ENCODE peak calls at places on chromosomes 11 and 22, in four cellular contexts. One of them, this sample, is unnamed.

GRCh38 chr11:73551697-73552096 is 46.2 kb downstream of the FAM168A start:
- DNase-seq in endodermal cell: no peak
- DNase-seq in transverse colon: no peak
- DNase-seq in astrocyte of the spinal cord: no peak
- DNase-seq in this sample: no peak

GRCh38 chr11:128895505-128895904 is 4.3 kb downstream of the KCNJ5 start:
- DNase-seq in endodermal cell: no peak
- DNase-seq in transverse colon: no peak
- DNase-seq in astrocyte of the spinal cord: no peak
- DNase-seq in this sample: no peak

GRCh38 chr11:78255919-78256318 is 67.2 kb downstream of the USP35 start:
- DNase-seq in endodermal cell: no peak
- DNase-seq in transverse colon: no peak
- DNase-seq in astrocyte of the spinal cord: no peak
- DNase-seq in this sample: no peak

GRCh38 chr11:8693010-8693551 is 10.5 kb downstream of the RPL27A start:
- DNase-seq in endodermal cell: no peak
- DNase-seq in transverse colon: no peak
- DNase-seq in astrocyte of the spinal cord: no peak
- DNase-seq in this sample: no peak

GRCh38 chr11:83720675-83721074 is 434.5 kb upstream of the CCDC90B start:
- DNase-seq in endodermal cell: peak; percentile 73
- DNase-seq in transverse colon: no peak
- DNase-seq in astrocyte of the spinal cord: no peak
- DNase-seq in this sample: no peak

GRCh38 chr11:128448487-128448886 is 138.9 kb downstream of the ETS1 start:
- DNase-seq in endodermal cell: peak; percentile 77
- DNase-seq in transverse colon: peak; percentile 83
- DNase-seq in astrocyte of the spinal cord: peak; percentile 88
- DNase-seq in this sample: peak; percentile 44

GRCh38 chr22:50107529-50107928 is 17.7 kb downstream of the MOV10L1 start:
- DNase-seq in endodermal cell: no peak
- DNase-seq in transverse colon: no peak
- DNase-seq in astrocyte of the spinal cord: no peak
- DNase-seq in this sample: no peak

GRCh38 chr11:70542811-70543210 is 144.5 kb downstream of the CTTN start:
- DNase-seq in endodermal cell: no peak
- DNase-seq in transverse colon: no peak
- DNase-seq in astrocyte of the spinal cord: no peak
- DNase-seq in this sample: no peak

GRCh38 chr11:132349806-132350733 is 979.7 kb downstream of the NTM start:
- DNase-seq in endodermal cell: no peak
- DNase-seq in transverse colon: no peak
- DNase-seq in astrocyte of the spinal cord: peak; percentile 6
- DNase-seq in this sample: no peak

GRCh38 chr11:23313001-23313400 is 452.7 kb upstream of the CCDC179 start:
- DNase-seq in endodermal cell: no peak
- DNase-seq in transverse colon: no peak
- DNase-seq in astrocyte of the spinal cord: peak; percentile 70
- DNase-seq in this sample: no peak

GRCh38 chr22:32020117-32020516 is 22.9 kb upstream of the SLC5A1 start:
- DNase-seq in endodermal cell: no peak
- DNase-seq in transverse colon: no peak
- DNase-seq in astrocyte of the spinal cord: peak; percentile 82
- DNase-seq in this sample: peak; percentile 74

GRCh38 chr22:43493297-43493696 is 81.5 kb downstream of the MPPED1 start:
- DNase-seq in endodermal cell: no peak
- DNase-seq in transverse colon: no peak
- DNase-seq in astrocyte of the spinal cord: no peak
- DNase-seq in this sample: no peak

GRCh38 chr11:46347637-46348311 is 511 bp downstream of the DGKZ start:
- DNase-seq in endodermal cell: peak; percentile 60
- DNase-seq in transverse colon: peak; percentile 34
- DNase-seq in astrocyte of the spinal cord: no peak
- DNase-seq in this sample: no peak

GRCh38 chr11:61460986-61461385 is 31.1 kb downstream of the SDHAF2 start:
- DNase-seq in endodermal cell: no peak
- DNase-seq in transverse colon: no peak
- DNase-seq in astrocyte of the spinal cord: no peak
- DNase-seq in this sample: no peak

GRCh38 chr22:22800716-22801115 is 86.9 kb upstream of the IGLL5 start:
- DNase-seq in endodermal cell: no peak
- DNase-seq in transverse colon: no peak
- DNase-seq in astrocyte of the spinal cord: no peak
- DNase-seq in this sample: no peak

GRCh38 chr11:134499990-134500389 is 87.9 kb upstream of the B3GAT1 start:
- DNase-seq in endodermal cell: peak; percentile 26
- DNase-seq in transverse colon: no peak
- DNase-seq in astrocyte of the spinal cord: no peak
- DNase-seq in this sample: no peak

DNA sequence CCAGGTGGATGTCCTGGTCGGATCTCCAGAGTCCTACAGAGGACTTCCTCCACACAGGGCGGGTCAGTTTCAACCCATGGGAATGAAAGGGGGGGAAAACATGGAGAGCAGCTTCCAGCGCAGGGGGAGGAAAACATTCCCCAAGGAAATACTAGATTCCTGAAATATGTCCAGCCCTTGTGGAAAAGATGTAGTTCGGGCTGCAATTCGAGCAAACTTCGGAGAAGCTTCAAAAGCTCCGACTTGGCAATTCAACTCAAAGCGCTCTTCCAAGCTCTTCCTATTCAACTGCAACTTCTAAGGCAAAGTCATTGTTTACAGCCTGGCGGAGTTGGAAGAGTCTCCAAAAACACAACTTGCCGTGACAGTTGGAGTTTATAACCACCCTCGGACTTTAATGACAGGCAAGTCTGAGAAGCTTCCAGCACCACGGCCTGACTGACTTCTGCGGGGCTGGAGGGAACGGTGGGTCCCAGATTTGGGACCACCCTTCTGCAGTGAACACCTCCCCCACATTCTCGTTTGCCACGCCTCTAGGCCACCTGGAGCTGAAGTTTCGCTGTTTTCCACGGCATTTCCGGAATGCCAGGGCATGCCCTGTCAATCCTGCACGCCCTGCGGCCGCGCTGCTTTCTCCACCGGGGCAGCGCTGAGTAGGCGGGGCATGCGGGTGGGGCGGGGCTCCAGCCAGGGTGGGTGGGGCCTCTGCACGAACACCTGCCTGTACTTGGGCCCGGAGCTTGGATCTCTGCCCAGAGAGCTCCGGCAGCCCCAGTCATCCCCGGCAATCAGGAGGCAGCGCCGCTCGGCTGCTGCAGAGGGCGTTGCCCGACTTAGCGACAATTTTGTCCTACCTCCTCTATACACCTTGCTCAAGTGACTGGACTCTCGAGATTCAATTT is 49.0 kb upstream of the BIRC3 start:
- DNase-seq in endodermal cell: peak; percentile 99
- DNase-seq in transverse colon: peak; percentile 95
- DNase-seq in astrocyte of the spinal cord: peak; percentile 65
- DNase-seq in this sample: peak; percentile 66
- TF ChIP-seq CTCF in endodermal cell: peak; percentile 74
- TF ChIP-seq CTCF in transverse colon: peak; percentile 29
- TF ChIP-seq CTCF in astrocyte of the spinal cord: peak; percentile 50
- TF ChIP-seq CTCF in this sample: peak; percentile 44

GRCh38 chr11:118068206-118068944 is 8.5 kb upstream of the TMPRSS4 start:
- DNase-seq in endodermal cell: peak; percentile 89
- DNase-seq in transverse colon: no peak
- DNase-seq in astrocyte of the spinal cord: no peak
- DNase-seq in this sample: no peak
- TF ChIP-seq CTCF in endodermal cell: peak; percentile 77
- TF ChIP-seq CTCF in transverse colon: no peak
- TF ChIP-seq CTCF in astrocyte of the spinal cord: no peak
- TF ChIP-seq CTCF in this sample: no peak

GRCh38 chr22:29041408-29041807 is 20.2 kb downstream of the C22orf31 start:
- DNase-seq in endodermal cell: no peak
- DNase-seq in transverse colon: no peak
- DNase-seq in astrocyte of the spinal cord: peak; percentile 85
- DNase-seq in this sample: peak; percentile 70

GRCh38 chr22:29043906-29044575 is 17.6 kb downstream of the C22orf31 start:
- DNase-seq in endodermal cell: no peak
- DNase-seq in transverse colon: no peak
- DNase-seq in astrocyte of the spinal cord: peak; percentile 70
- DNase-seq in this sample: peak; percentile 65

GRCh38 chr22:29037340-29037932 is 24.2 kb downstream of the C22orf31 start:
- DNase-seq in endodermal cell: no peak
- DNase-seq in transverse colon: no peak
- DNase-seq in astrocyte of the spinal cord: peak; percentile 19
- DNase-seq in this sample: no peak

GRCh38 chr22:29039148-29039547 is 22.5 kb downstream of the C22orf31 start:
- DNase-seq in endodermal cell: no peak
- DNase-seq in transverse colon: no peak
- DNase-seq in astrocyte of the spinal cord: no peak
- DNase-seq in this sample: no peak

DNA sequence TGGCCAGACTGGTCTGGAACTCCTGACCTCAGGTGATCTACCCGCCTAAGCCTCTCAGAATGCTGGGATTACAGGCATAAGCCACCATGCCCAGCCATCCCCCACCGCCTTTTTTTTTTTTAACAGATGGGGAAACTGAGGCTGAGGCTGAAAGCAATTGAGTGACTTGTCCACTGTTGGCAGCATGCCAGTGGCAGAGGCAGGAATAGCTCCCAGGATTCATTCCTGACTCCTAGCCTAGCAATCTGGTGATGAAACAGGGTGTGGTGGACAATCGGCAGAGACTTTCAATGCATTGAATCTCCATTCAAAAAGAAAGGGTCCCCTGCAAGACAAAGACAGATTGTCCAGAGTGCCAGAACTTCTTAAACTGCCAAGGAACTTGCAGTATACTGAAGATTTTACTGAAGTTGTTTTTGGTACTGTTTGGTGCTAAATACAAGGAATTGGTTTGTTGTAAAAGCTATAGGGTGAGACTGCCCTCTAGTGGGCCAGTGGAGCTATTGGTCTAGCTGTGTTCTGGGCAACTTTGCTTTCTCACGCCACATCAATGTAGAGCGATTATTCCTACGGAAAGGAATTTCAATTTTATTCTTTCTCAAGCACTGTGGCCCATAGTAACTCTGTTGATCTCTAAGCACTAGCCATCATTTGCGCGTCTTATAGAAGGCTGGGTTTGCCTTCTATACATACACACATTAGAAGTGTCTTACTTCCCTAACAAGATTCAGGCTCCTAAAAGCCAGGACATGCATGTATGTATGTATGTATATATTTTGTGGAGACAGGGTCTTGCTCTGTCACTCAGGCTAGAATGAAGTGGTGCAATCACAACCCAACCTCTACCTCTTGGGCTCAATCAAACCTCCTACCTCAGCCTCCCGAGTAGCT is 21.0 kb downstream of the C22orf31 start:
- DNase-seq in endodermal cell: peak; percentile 83
- DNase-seq in transverse colon: peak; percentile 66
- DNase-seq in astrocyte of the spinal cord: peak; percentile 92
- DNase-seq in this sample: peak; percentile 95
- TF ChIP-seq CTCF in endodermal cell: peak; percentile 98
- TF ChIP-seq CTCF in transverse colon: peak; percentile 96
- TF ChIP-seq CTCF in astrocyte of the spinal cord: peak; percentile 96
- TF ChIP-seq CTCF in this sample: no peak

GRCh38 chr11:75351541-75352416 is at the start of gene ARRB1:
- DNase-seq in endodermal cell: peak; percentile 96
- DNase-seq in transverse colon: peak; percentile 81
- DNase-seq in astrocyte of the spinal cord: no peak
- DNase-seq in this sample: peak; percentile 56

GRCh38 chr11:75350122-75350742 is 1.2 kb downstream of the ARRB1 start:
- DNase-seq in endodermal cell: peak; percentile 46
- DNase-seq in transverse colon: no peak
- DNase-seq in astrocyte of the spinal cord: no peak
- DNase-seq in this sample: no peak

GRCh38 chr11:75352417-75353206 is 1.2 kb upstream of the ARRB1 start:
- DNase-seq in endodermal cell: peak; percentile 38
- DNase-seq in transverse colon: peak; percentile 72
- DNase-seq in astrocyte of the spinal cord: no peak
- DNase-seq in this sample: no peak

GRCh38 chr11:75349540-75350116 is 1.8 kb downstream of the ARRB1 start:
- DNase-seq in endodermal cell: peak; percentile 76
- DNase-seq in transverse colon: no peak
- DNase-seq in astrocyte of the spinal cord: no peak
- DNase-seq in this sample: no peak

GRCh38 chr11:75350743-75351540 is 519 bp downstream of the ARRB1 start:
- DNase-seq in endodermal cell: peak; percentile 87
- DNase-seq in transverse colon: peak; percentile 61
- DNase-seq in astrocyte of the spinal cord: no peak
- DNase-seq in this sample: no peak
- TF ChIP-seq CTCF in endodermal cell: peak; percentile 57
- TF ChIP-seq CTCF in transverse colon: peak; percentile 37
- TF ChIP-seq CTCF in astrocyte of the spinal cord: no peak
- TF ChIP-seq CTCF in this sample: peak; percentile 5

GRCh38 chr11:29629281-29629680 is 387.5 kb downstream of the KCNA4 start:
- DNase-seq in endodermal cell: peak; percentile 43
- DNase-seq in transverse colon: no peak
- DNase-seq in astrocyte of the spinal cord: peak; percentile 63
- DNase-seq in this sample: peak; percentile 15

GRCh38 chr11:29628584-29628983 is 388.2 kb downstream of the KCNA4 start:
- DNase-seq in endodermal cell: peak; percentile 39
- DNase-seq in transverse colon: no peak
- DNase-seq in astrocyte of the spinal cord: no peak
- DNase-seq in this sample: no peak

GRCh38 chr11:29634744-29635143 is 382.1 kb downstream of the KCNA4 start:
- DNase-seq in endodermal cell: no peak
- DNase-seq in transverse colon: no peak
- DNase-seq in astrocyte of the spinal cord: no peak
- DNase-seq in this sample: no peak

DNA sequence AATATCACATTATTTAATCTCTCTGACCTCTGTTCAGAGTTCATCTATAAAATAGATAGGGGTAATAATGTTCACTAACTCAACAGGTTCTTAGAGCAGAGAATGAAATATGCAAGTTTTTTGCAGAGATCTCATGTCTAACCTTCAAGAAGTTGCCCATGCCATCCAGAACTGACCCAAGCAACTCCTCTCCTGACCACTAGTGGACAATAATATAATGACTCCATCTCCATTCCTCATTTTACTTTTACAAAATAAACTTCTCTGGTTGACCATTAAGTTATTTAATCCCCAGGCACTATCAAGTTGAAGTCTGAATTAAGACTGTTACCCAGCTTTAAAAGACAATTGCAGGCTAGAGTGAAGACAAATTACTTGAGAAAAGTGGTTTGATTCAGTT is 382.6 kb downstream of the KCNA4 start:
- DNase-seq in endodermal cell: no peak
- DNase-seq in transverse colon: no peak
- DNase-seq in astrocyte of the spinal cord: no peak
- DNase-seq in this sample: peak; percentile 44
- TF ChIP-seq CTCF in endodermal cell: peak; percentile 73
- TF ChIP-seq CTCF in transverse colon: no peak
- TF ChIP-seq CTCF in astrocyte of the spinal cord: peak; percentile 34
- TF ChIP-seq CTCF in this sample: peak; percentile 54